ENCODE peak calls at places on chromosomes 2 and 18, in four cellular contexts. B is GM12878, C is H1, O is K562. Y is an unnamed sample. For H3K4me1, the result is how much of the 10 kb centered on the place peaks cover.

GRCh38 chr2:102615620-102616436 is 3.5 kb upstream of the SLC9A2 start:
- DNase-seq in B (no peak), C (no peak), O (peak), Y (peak)

GRCh38 chr2:86825728-86826386 is 35.1 kb upstream of the CD8A start:
- DNase-seq in B (no peak), C (no peak), O (no peak), Y (no peak)

GRCh38 chr2:240208631-240209211 is 68.3 kb upstream of the OTOS start:
- DNase-seq in B (no peak), C (no peak), O (no peak), Y (no peak)

GRCh38 chr2:11625671-11626070 is 44.3 kb downstream of the NTSR2 start:
- DNase-seq in B (no peak), C (no peak), O (no peak), Y (no peak)

GRCh38 chr2:230485801-230486341 is 69.9 kb downstream of the SP100 start:
- DNase-seq in B (no peak), C (no peak), O (no peak), Y (no peak)

GRCh38 chr2:60385648-60386047 is 167.8 kb downstream of the BCL11A start:
- DNase-seq in B (no peak), C (no peak), O (no peak), Y (no peak)

GRCh38 chr2:109084341-109084740 is 44.7 kb upstream of the SH3RF3 start:
- DNase-seq in B (no peak), C (no peak), O (no peak), Y (no peak)

GRCh38 chr18:79197531-79197930 is 128.3 kb downstream of the ATP9B start:
- DNase-seq in B (no peak), C (no peak), O (no peak), Y (no peak)

GRCh38 chr2:105455488-105455991 is 56.7 kb upstream of the FHL2 start:
- DNase-seq in B (no peak), C (no peak), O (peak), Y (no peak)

GRCh38 chr2:72562451-72563153 is 263.2 kb downstream of the EXOC6B start:
- DNase-seq in B (no peak), C (no peak), O (no peak), Y (no peak)

GRCh38 chr2:42117923-42118758 is 51.0 kb upstream of the EML4 start:
- DNase-seq in B (peak), C (no peak), O (no peak), Y (no peak)

GRCh38 chr2:99998981-99999380 is 143.4 kb downstream of the AFF3 start:
- DNase-seq in B (no peak), C (no peak), O (no peak), Y (no peak)

GRCh38 chr2:102317715-102318114 is 6.4 kb downstream of the IL1RL1 start:
- DNase-seq in B (no peak), C (no peak), O (no peak), Y (no peak)

GRCh38 chr2:210997373-210997772 is 441.0 kb downstream of the CPS1 start:
- DNase-seq in B (no peak), C (no peak), O (no peak), Y (no peak)

GRCh38 chr2:239793851-239794250 is 231.3 kb downstream of the NDUFA10 start:
- DNase-seq in B (no peak), C (no peak), O (no peak), Y (no peak)

GRCh38 chr2:28627722-28628480 is 123.7 kb upstream of the PPP1CB start:
- DNase-seq in B (no peak), C (no peak), O (no peak), Y (no peak)

GRCh38 chr18:24022141-24022540 is 7.6 kb downstream of the TTC39C start:
- DNase-seq in B (no peak), C (no peak), O (no peak), Y (no peak)

GRCh38 chr2:215683295-215683694 is 247.4 kb upstream of the FN1 start:
- DNase-seq in B (no peak), C (no peak), O (no peak), Y (no peak)

GRCh38 chr2:181656450-181657261 is at the start of gene CERKL:
- DNase-seq in B (no peak), C (peak), O (no peak), Y (peak)

GRCh38 chr2:205644018-205644417 is 38.3 kb upstream of the NRP2 start:
- DNase-seq in B (no peak), C (no peak), O (no peak), Y (no peak)

GRCh38 chr2:26274058-26274613 is 29.4 kb downstream of the HADHB start:
- DNase-seq in B (no peak), C (no peak), O (no peak), Y (no peak)

DNA sequence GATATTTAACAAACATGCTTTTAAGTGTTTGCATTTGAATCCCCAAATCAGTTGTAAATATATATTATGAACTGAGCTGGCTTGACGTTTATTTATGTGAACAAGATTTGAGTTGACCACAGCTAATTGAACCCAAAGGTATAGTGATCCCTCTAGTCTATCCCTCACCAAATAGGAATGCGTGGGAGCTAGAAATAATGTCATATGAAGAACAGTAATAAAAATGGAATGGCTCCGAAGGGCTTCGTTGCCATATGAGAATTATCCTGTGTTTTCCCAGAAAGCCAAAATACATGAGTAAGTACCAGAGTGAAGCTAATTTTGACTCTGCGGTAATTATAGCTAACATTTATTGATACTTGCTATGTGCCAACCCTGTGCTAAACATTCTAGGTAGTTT is 142.7 kb downstream of the ADCYAP1 start:
- DNase-seq in B (no peak), C (no peak), O (no peak), Y (no peak)
- TF ChIP-seq YY1 in B (no peak), C (no peak), O (no peak), Y (no peak)

DNA sequence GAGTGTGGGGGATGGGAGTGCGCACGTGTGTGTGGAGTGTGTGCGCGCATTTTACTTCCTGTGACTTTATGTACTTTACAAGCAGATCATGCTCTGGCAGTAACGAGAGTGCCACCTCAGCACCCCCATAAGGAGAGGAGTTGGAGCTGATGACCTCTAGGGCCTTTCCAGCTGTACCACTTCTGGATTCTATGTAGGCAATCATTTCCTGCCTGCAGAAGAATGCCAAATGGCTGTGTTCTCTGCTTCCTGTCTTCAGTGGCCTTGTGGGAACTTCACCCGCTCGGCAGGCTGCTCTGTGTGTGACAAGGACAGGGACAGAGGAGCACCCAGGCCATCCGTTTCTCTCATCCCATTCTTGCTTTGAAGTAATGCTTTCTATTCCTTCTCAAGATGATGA is 22.8 kb upstream of the ZNF385B start:
- DNase-seq in B (no peak), C (no peak), O (no peak), Y (no peak)
- H3K4me3 ChIP-seq in B (no peak), C (no peak), O (no peak), Y (no peak)

GRCh38 chr2:70537840-70538239 is 15.8 kb downstream of the TGFA start:
- DNase-seq in B (no peak), C (no peak), O (no peak), Y (no peak)
- H3K4me1 ChIP-seq in B (under half), C (under half), O (under half), Y (under half)

GRCh38 chr2:22076512-22076911 is 952.7 kb downstream of the TDRD15 start:
- DNase-seq in B (no peak), C (no peak), O (no peak), Y (no peak)
- TF ChIP-seq YY1 in B (no peak), C (no peak), O (no peak), Y (no peak)

DNA sequence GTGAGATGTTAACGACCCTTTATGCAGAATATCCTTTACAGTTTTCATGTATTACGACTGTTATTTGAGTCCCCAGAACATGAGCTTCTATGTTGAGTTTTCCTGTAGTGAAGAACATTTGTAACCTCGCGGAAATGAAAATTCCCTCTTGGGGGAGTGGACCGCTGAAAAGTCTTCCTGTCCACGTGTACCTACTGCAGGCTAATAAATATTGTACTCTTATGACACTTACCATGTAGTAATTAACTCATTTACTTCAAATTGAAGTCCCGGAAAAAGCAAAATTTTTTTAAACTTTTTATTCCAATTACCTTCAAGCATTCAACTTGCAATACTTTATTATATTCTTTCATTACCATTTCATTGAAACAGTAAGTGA is 1.1 kb downstream of the ERLEC1 start:
- DNase-seq in B (no peak), C (no peak), O (no peak), Y (no peak)
- H3K4me3 ChIP-seq in B (peak), C (peak), O (peak), Y (peak)

DNA sequence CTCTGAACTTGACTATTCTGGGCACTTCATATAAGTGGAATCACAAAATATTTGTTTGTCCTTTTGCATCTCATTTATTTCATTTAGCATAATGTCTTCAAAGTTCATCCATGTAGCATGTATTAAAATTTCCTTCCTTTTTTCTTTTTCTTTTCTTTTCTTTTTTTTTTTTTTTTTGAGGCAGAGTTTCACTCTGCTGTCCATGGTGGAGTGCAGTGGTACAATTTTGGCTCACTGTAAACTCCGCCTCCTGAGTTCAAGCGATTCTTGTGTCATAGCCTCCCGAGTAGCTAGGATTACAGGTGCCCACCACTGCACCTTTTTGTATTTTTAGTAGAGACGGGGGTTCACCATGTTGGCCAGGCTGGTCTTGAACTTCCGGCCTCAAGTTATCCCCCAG is 11.9 kb downstream of the ATP8B1 start:
- DNase-seq in B (no peak), C (no peak), O (no peak), Y (no peak)
- H3K4me1 ChIP-seq in B (under half), C (under half), O (under half), Y (under half)

GRCh38 chr2:134469516-134470115 is 215.7 kb downstream of the MGAT5 start:
- DNase-seq in B (no peak), C (no peak), O (no peak), Y (no peak)
- TF ChIP-seq YY1 in B (no peak), C (no peak), O (no peak), Y (no peak)

GRCh38 chr18:9916067-9916684 is 2.4 kb downstream of the VAPA start:
- DNase-seq in B (no peak), C (no peak), O (no peak), Y (no peak)

GRCh38 chr18:9918016-9918680 is 4.3 kb downstream of the VAPA start:
- DNase-seq in B (no peak), C (no peak), O (no peak), Y (no peak)

GRCh38 chr18:9922592-9923308 is 8.9 kb downstream of the VAPA start:
- DNase-seq in B (no peak), C (no peak), O (no peak), Y (no peak)

GRCh38 chr18:9916814-9917213 is 3.0 kb downstream of the VAPA start:
- DNase-seq in B (no peak), C (no peak), O (no peak), Y (no peak)

GRCh38 chr18:9919564-9920232 is 5.9 kb downstream of the VAPA start:
- DNase-seq in B (no peak), C (no peak), O (no peak), Y (no peak)
- H3K4me3 ChIP-seq in B (peak), C (no peak), O (peak), Y (no peak)

GRCh38 chr2:196241175-196241574 is 69.8 kb upstream of the STK17B start:
- DNase-seq in B (no peak), C (no peak), O (no peak), Y (no peak)
- H3K4me1 ChIP-seq in B (under half), C (under half), O (under half), Y (under half)

Y was measured in NT2/D1.